ENCODE peak calls at places on chromosomes 7 and 10, in six cellular contexts. Z is neuronal stem cell, R is IMR-90, C is H9, T is mesenchymal stem cell, G is H1. M is an unnamed sample.

GRCh38 chr10:80461208-80462183 is 7.4 kb downstream of the TSPAN14 start:
- DNase-seq in Z (no peak), R (no peak), C (no peak), T (no peak), G (no peak), M (no peak)

GRCh38 chr7:151699147-151699546 is 177.8 kb downstream of the PRKAG2 start:
- DNase-seq in Z (no peak), R (peak), C (no peak), T (peak), G (no peak), M (peak)

GRCh38 chr10:47402681-47403301 is 18.7 kb upstream of the ZNF488 start:
- DNase-seq in Z (peak), R (peak), C (peak), T (peak), G (peak), M (peak)

GRCh38 chr10:77943086-77943901 is 16.7 kb upstream of the DLG5 start:
- DNase-seq in Z (peak), R (peak), C (peak), T (peak), G (peak), M (peak)

GRCh38 chr7:45203947-45204445 is 46.4 kb downstream of the RAMP3 start:
- DNase-seq in Z (no peak), R (peak), C (no peak), T (peak), G (no peak), M (no peak)

GRCh38 chr10:29160110-29160669 is 128.7 kb upstream of the LYZL1 start:
- DNase-seq in Z (no peak), R (peak), C (peak), T (peak), G (no peak), M (peak)

GRCh38 chr7:87028636-87029035 is 30.8 kb downstream of the ELAPOR2 start:
- DNase-seq in Z (no peak), R (no peak), C (no peak), T (no peak), G (no peak), M (peak)

GRCh38 chr7:121298831-121299239 is 30.0 kb upstream of the WNT16 start:
- DNase-seq in Z (no peak), R (no peak), C (no peak), T (no peak), G (no peak), M (no peak)

GRCh38 chr7:41972270-41972669 is 264.7 kb downstream of the GLI3 start:
- DNase-seq in Z (no peak), R (no peak), C (no peak), T (no peak), G (no peak), M (no peak)

GRCh38 chr7:30411173-30411572 is 67.4 kb downstream of the NOD1 start:
- DNase-seq in Z (no peak), R (no peak), C (no peak), T (no peak), G (peak), M (no peak)

GRCh38 chr7:115023219-115023618 is 101.3 kb downstream of the MDFIC start:
- DNase-seq in Z (no peak), R (no peak), C (no peak), T (no peak), G (no peak), M (no peak)

GRCh38 chr10:76437011-76437410 is 1005.6 kb downstream of the LRMDA start:
- DNase-seq in Z (no peak), R (no peak), C (no peak), T (no peak), G (no peak), M (peak)

GRCh38 chr10:46523119-46523880 is 33.2 kb downstream of the GPRIN2 start:
- DNase-seq in Z (no peak), R (no peak), C (no peak), T (peak), G (no peak), M (no peak)

GRCh38 chr7:84722086-84722485 is 464.8 kb downstream of the SEMA3D start:
- DNase-seq in Z (no peak), R (peak), C (no peak), T (no peak), G (no peak), M (no peak)

DNA sequence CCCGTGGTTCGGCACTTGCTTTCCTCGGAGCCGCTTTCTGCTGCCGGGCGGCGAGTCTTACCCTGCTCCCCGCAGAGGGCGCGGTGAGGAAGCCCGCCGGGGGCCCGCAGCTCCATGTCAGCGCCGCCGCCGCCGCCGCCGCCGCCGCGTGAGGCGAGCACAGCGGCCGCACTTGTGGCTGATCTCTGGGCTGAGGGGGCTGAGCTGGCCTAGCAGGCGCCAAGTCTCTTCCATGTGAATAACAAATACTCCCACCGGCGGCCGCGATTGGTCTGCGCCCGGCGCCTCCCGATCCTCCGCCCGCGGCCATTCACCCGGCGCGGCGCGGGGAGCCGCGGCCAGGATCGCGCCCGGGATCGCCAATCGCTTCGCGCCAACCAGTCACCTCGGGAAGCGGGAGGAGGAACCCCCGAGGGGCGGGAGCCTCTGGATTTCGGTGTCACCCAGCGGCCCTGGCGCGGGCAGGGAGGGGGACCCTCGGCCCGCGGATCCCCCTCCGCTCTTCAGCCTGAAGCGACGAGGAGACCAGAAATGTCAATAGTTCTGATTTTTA is at the start of gene GRM8:
- DNase-seq in Z (peak), R (peak), C (peak), T (peak), G (peak), M (peak)
- H2BK120ac ChIP-seq in Z (no peak), R (no peak), C (no peak), T (no peak), G (no peak), M (no peak)

DNA sequence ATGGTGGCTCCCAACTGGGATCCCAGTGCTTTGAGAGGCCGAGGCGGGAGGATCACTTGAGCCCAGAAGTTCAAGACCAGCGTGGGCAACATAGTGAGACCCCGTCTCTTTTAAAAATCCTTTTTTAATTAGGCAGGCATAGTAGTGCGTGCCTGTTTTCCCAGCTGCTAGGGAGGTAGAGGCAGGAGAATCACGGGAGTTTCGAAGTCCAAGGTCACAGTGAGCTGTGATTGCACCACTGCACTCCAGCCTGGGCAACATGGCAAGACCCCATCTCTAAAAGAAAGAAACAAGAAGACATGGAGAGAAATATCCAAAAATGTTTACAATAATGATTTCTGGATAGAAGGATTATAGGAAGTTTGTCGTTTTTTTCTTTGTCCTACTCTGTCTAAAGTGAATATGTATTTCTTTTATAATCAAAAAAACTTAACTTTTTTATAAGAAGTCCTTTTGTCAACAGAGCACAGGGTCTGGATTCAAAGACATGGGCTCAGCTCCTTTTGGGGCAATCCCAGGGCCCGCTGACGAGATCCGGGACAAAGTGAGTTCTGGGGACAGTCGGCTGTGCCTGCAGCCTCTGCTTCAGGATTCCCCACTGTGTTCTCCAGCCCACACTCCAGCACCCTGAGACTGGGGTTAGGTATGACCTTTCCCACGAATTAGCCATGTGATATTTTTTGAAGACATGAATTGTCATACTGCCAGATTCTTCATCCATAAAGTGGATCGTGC is 45.6 kb downstream of the PDGFA start:
- DNase-seq in Z (no peak), R (no peak), C (no peak), T (no peak), G (no peak), M (no peak)
- H2BK15ac ChIP-seq in Z (no peak), R (no peak), C (no peak), T (no peak), G (no peak), M (no peak)

DNA sequence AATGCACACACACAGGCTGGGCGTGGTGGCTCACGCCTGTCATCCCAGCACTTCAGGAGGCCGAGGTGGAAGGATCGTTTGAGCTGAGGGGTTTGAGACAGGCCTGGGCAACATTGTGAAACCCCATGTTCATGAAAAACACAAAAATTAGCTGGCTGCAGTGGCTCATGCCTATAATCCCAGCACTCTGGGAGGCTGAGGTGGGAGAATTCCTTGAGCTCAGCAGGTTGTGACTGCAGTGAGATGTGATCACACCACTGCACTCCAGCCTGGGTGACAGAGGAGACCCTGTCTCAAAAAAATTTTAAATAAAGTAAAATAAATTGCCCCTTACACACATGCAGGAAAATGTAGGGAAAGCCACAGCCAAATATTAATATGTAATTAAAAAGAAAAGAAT is 44.1 kb downstream of the RNF32 start:
- DNase-seq in Z (no peak), R (no peak), C (no peak), T (no peak), G (no peak), M (no peak)
- H2BK120ac ChIP-seq in Z (no peak), R (no peak), C (no peak), T (no peak), G (no peak), M (no peak)

DNA sequence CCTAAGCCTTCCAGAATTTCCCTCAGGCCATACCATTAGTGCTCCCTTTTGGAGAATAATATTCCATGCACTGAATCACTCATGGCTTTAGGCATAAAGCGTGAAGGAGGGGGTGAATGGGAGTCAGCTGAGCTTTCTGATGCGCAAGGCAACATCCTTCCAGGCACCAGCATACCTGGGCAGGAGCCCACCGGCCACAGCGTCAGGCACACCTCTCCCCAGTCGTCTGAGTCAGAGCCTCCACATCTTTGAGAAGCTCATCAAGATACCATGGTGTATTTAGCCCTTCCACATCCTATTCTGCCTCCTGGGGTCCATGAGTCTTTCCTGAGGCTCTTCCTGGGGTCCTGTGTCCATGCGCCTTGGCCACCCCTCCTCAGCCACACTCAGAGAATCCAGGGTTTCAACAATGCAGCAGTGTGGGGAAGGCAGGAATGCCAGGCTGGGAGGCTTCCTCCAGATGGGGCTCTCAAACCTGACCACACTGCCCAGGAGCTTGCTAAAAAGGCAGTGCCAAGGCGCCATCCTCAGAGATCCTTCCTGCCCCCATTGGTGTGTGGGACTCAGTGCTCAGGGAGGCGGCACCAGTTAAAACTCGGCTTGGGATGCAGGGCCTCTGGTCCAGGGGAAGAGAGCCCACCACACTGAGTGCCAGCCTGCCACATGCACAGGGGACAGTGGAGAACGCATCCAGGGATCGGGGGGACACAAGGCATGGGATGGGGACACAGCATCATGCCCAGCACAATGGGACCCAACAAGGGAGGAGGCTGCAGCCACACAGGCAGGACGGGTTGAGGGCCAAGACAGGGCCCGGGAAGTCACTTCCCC is 31.6 kb downstream of the RASGEF1A start:
- DNase-seq in Z (no peak), R (no peak), C (peak), T (no peak), G (no peak), M (no peak)
- H2BK15ac ChIP-seq in Z (no peak), R (no peak), C (no peak), T (no peak), G (no peak), M (no peak)

DNA sequence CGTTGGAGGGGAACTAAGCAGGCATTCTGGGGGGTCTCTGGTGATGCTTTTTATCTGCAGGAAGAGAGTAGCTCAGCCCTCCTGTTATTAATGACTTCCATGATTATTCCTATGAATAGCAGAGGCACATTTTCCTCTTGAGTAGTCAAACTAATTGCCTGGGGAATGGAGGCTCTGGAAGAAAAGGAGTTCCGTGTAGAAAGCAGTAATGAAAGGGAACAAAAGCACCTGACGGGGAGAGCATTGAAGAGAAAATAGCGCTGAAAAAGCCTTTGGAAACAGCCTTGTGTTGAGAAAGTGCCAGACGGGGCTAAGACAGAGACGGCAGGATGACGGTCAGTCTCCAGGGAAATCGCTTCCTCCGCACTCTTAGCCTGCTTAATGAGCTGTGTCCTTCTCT is 75.5 kb downstream of the GAD2 start:
- DNase-seq in Z (peak), R (no peak), C (no peak), T (no peak), G (no peak), M (no peak)
- H2BK120ac ChIP-seq in Z (no peak), R (no peak), C (no peak), T (no peak), G (no peak), M (no peak)

GRCh38 chr10:15347205-15347604 is 23.9 kb downstream of the FAM171A1 start:
- DNase-seq in Z (no peak), R (no peak), C (no peak), T (no peak), G (no peak), M (no peak)
- H2BK15ac ChIP-seq in Z (no peak), R (no peak), C (no peak), T (no peak), G (no peak), M (no peak)

GRCh38 chr10:33753389-33753788 is 418.9 kb upstream of the NRP1 start:
- DNase-seq in Z (no peak), R (no peak), C (no peak), T (no peak), G (no peak), M (no peak)
- H2BK120ac ChIP-seq in Z (no peak), R (no peak), C (no peak), T (no peak), G (no peak), M (no peak)

GRCh38 chr10:126671402-126671975 is 996 bp upstream of the C10orf90 start:
- DNase-seq in Z (no peak), R (no peak), C (no peak), T (no peak), G (no peak), M (peak)
- H2BK15ac ChIP-seq in Z (no peak), R (no peak), C (no peak), T (no peak), G (no peak), M (no peak)

DNA sequence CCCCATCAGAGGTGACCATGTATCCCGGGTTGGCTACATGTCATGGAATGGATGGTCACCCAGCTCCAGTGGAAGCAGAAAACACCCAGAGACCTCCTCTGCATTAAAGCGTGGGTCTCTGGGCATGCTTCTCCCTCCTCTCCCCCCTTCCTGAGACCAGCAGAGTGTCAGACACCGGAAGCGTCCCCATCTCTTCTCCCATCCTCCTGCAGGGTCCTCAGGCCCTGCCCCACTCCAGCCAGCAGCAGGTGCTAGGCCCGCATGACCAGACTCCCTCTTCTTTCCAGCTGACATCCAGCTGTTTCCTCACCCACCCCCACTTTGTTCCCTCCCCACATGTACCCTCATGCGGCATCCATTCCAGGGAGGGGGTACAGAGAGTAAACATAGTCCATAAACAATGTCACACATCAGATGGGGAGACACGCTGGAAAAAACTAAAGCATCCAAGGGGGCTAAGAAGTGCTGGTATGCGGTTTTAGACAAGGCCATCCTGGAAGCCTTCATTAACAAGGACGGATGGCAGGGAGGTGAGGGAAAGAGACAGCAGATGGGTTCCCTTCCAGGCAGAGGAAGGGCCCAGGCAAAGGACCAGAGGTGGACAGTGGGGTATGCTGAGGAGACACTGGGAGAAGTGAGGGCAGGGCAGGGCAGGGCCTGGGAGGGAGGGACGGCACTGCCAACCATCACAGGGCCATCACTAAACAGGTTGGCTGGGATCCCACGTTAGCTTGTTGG is 12.5 kb upstream of the SLC18A3 start:
- DNase-seq in Z (no peak), R (no peak), C (no peak), T (no peak), G (no peak), M (no peak)
- H2BK120ac ChIP-seq in Z (no peak), R (no peak), C (no peak), T (no peak), G (no peak), M (no peak)